ENCODE peak calls at places on chromosomes 16 and 17, in ten cellular contexts. W is endothelial cell; T is iris pigment epithelial cell; D is thoracic aorta; O is fibroblast of mammary gland; F is AG04449; P is activated CD4-positive, alpha-beta memory T cell treated with anti-CD3 and anti-CD28 coated beads, Interleukin-2, amount 10 ng/mL, durations not matched to agents 7 days and 5 days; A is activated T-cell treated with anti-CD3 and anti-CD28 coated beads, Interleukin-2, amount 50 U/mL, for 24 hours; Q is SHP77; S is stimulated activated CD4-positive, alpha-beta T cell treated with anti-CD3 and anti-CD28 coated beads, Interleukin-15, amount 100 ng/mL, for 48 hours. N is an unnamed sample.
A peak's percentile ranks its signal among the peaks of the same experiment; 100 is the strongest.

GRCh38 chr17:43784628-43785101 is 4.4 kb downstream of the CFAP97D1 start:
- DNase-seq in D (no peak), S (no peak), T (peak; percentile 81), F (peak; percentile 55), W (no peak), A (no peak), O (peak; percentile 84), P (no peak), Q (no peak), N (peak; percentile 53)

GRCh38 chr17:40582328-40582901 is 17.1 kb upstream of the CCR7 start:
- DNase-seq in O (no peak), W (peak; percentile 65), F (no peak), S (no peak), A (peak; percentile 58), D (no peak), P (peak; percentile 78), Q (peak; percentile 60), T (no peak), N (no peak)

GRCh38 chr17:18285296-18285695 is 24.8 kb downstream of the MIEF2 start:
- DNase-seq in T (no peak), D (no peak), W (no peak), A (no peak), F (no peak), Q (no peak), O (no peak), P (no peak), S (no peak), N (no peak)

GRCh38 chr16:1823821-1824220 is 2.8 kb downstream of the HAGH start:
- DNase-seq in O (peak; percentile 35), F (no peak), T (peak; percentile 56), A (no peak), S (no peak), W (peak; percentile 34), D (no peak), P (peak; percentile 29), Q (no peak), N (peak; percentile 19)

GRCh38 chr17:10036511-10037061 is 131.5 kb upstream of the RCVRN start:
- DNase-seq in D (no peak), P (no peak), T (no peak), S (no peak), Q (no peak), O (no peak), A (no peak), W (no peak), F (no peak), N (no peak)

GRCh38 chr16:71214771-71215381 is 15.6 kb downstream of the HYDIN start:
- DNase-seq in T (peak; percentile 2), P (no peak), D (no peak), W (no peak), S (no peak), F (no peak), Q (no peak), A (no peak), O (peak; percentile 0), N (no peak)

GRCh38 chr17:30555942-30556341 is 78.7 kb downstream of the GOSR1 start:
- DNase-seq in S (no peak), T (no peak), P (peak; percentile 11), O (no peak), F (no peak), W (no peak), Q (no peak), A (no peak), D (no peak), N (no peak)

GRCh38 chr17:17028059-17028877 is 14.0 kb upstream of the MPRIP start:
- DNase-seq in T (peak; percentile 76), P (no peak), S (no peak), Q (peak; percentile 95), F (no peak), D (no peak), W (no peak), O (peak; percentile 66), A (no peak), N (no peak)

GRCh38 chr16:69921125-69921524 is 30.0 kb upstream of the CLEC18A start:
- DNase-seq in F (no peak), D (no peak), S (no peak), W (no peak), A (no peak), T (peak; percentile 23), P (no peak), O (peak; percentile 43), Q (no peak), N (no peak)

GRCh38 chr17:74455025-74455585 is 11.3 kb upstream of the CD300A start:
- DNase-seq in Q (no peak), F (no peak), D (no peak), O (no peak), W (no peak), T (no peak), A (no peak), S (no peak), P (no peak), N (no peak)

GRCh38 chr17:2028234-2028614 is 1.7 kb upstream of the DPH1 start:
- DNase-seq in A (no peak), O (no peak), D (no peak), S (no peak), W (no peak), Q (no peak), P (no peak), T (no peak), F (no peak), N (no peak)

GRCh38 chr16:70770968-70771552 is 29.9 kb downstream of the VAC14 start:
- DNase-seq in A (peak; percentile 77), T (peak; percentile 65), P (peak; percentile 76), Q (peak; percentile 69), S (peak; percentile 49), D (no peak), W (peak; percentile 79), F (no peak), O (peak; percentile 58), N (no peak)

GRCh38 chr17:7884581-7885356 is 3.8 kb upstream of the CHD3 start:
- DNase-seq in Q (no peak), D (no peak), F (no peak), T (no peak), P (peak; percentile 36), W (peak; percentile 20), O (no peak), A (peak; percentile 69), S (no peak), N (no peak)

GRCh38 chr17:48542956-48543853 is 1.7 kb downstream of the HOXB2 start:
- DNase-seq in Q (peak; percentile 61), D (no peak), S (no peak), T (peak; percentile 65), A (peak; percentile 82), F (no peak), O (no peak), P (peak; percentile 69), W (peak; percentile 61), N (no peak)

GRCh38 chr16:48123104-48123788 is 32.5 kb downstream of the ABCC12 start:
- DNase-seq in O (peak; percentile 100), D (no peak), A (peak; percentile 58), W (no peak), F (peak; percentile 98), P (peak; percentile 40), Q (no peak), T (peak; percentile 99), S (peak; percentile 71), N (peak; percentile 99)

GRCh38 chr17:53627511-53627910 is 195.2 kb upstream of the KIF2B start:
- DNase-seq in P (no peak), S (no peak), F (peak; percentile 31), D (no peak), Q (no peak), T (peak; percentile 69), A (no peak), O (peak; percentile 28), W (no peak), N (peak; percentile 48)

GRCh38 chr17:42275527-42276358 is 448 bp downstream of the STAT5B start:
- DNase-seq in T (peak; percentile 44), P (peak; percentile 37), A (peak; percentile 67), D (no peak), S (no peak), W (no peak), O (no peak), F (no peak), Q (no peak), N (no peak)

GRCh38 chr16:58421529-58421928 is 29.3 kb downstream of the GINS3 start:
- DNase-seq in O (peak; percentile 55), W (no peak), T (no peak), D (no peak), F (no peak), S (no peak), P (no peak), Q (no peak), A (no peak), N (no peak)

GRCh38 chr16:17432902-17433576 is 37.7 kb downstream of the XYLT1 start:
- DNase-seq in Q (no peak), D (no peak), A (no peak), O (peak; percentile 77), W (no peak), T (no peak), P (no peak), F (no peak), S (no peak), N (no peak)

GRCh38 chr16:57577691-57578224 is 35.3 kb downstream of the ADGRG5 start:
- DNase-seq in W (no peak), P (peak; percentile 77), O (no peak), F (no peak), Q (no peak), A (peak; percentile 66), D (no peak), S (no peak), T (no peak), N (no peak)

GRCh38 chr17:57832711-57833596 is 16.9 kb downstream of the MRPS23 start:
- DNase-seq in W (peak; percentile 66), F (no peak), Q (peak; percentile 75), P (peak; percentile 75), S (peak; percentile 65), A (peak; percentile 65), T (peak; percentile 76), O (peak; percentile 77), D (peak; percentile 49), N (no peak)

GRCh38 chr17:57744195-57745170 is 616 bp downstream of the CCDC182 start:
- DNase-seq in A (no peak), F (no peak), S (no peak), W (no peak), O (no peak), T (no peak), Q (no peak), D (no peak), P (no peak), N (no peak)

GRCh38 chr16:25213709-25214416 is 2.9 kb upstream of the AQP8 start:
- DNase-seq in S (no peak), A (no peak), O (no peak), P (no peak), W (no peak), D (no peak), Q (no peak), T (no peak), F (no peak), N (no peak)

GRCh38 chr16:88727871-88728270 is 21.6 kb downstream of the CTU2 start:
- DNase-seq in P (no peak), D (no peak), Q (peak; percentile 89), T (no peak), F (no peak), A (no peak), O (no peak), W (no peak), S (no peak), N (no peak)

GRCh38 chr17:2068589-2069051 is 13.7 kb downstream of the HIC1 start:
- DNase-seq in O (peak; percentile 69), P (no peak), Q (peak; percentile 98), W (no peak), T (peak; percentile 76), F (no peak), S (no peak), D (no peak), A (no peak), N (no peak)

GRCh38 chr16:57493767-57494166 is 7.5 kb upstream of the DOK4 start:
- DNase-seq in Q (no peak), W (no peak), T (no peak), F (no peak), S (no peak), P (no peak), A (no peak), O (no peak), D (no peak), N (no peak)

GRCh38 chr17:62572488-62573469 is 54.7 kb upstream of the MRC2 start:
- DNase-seq in A (no peak), S (no peak), T (peak; percentile 71), W (no peak), Q (no peak), F (no peak), P (no peak), D (no peak), O (peak; percentile 53), N (no peak)

GRCh38 chr17:78953356-78954350 is 26.1 kb downstream of the LGALS3BP start:
- DNase-seq in S (no peak), D (no peak), W (no peak), F (no peak), T (no peak), O (peak; percentile 63), P (no peak), A (no peak), Q (no peak), N (no peak)